ENCODE peak calls at places on chromosomes 5 and 9, in five cellular contexts. One of them, this sample, is unnamed.
A peak's percentile ranks its signal among the peaks of the same experiment; 100 is the strongest.

GRCh38 chr5:112036206-112036605 is 279.2 kb upstream of the NREP start:
- DNase-seq in lower lobe of right lung: no peak
- DNase-seq in OCI-LY7: no peak
- DNase-seq in CD4-positive, alpha-beta memory T cell: no peak
- DNase-seq in Peyer's patch: no peak
- DNase-seq in this sample: no peak

GRCh38 chr9:131483319-131484050 is 19.2 kb upstream of the POMT1 start:
- DNase-seq in Peyer's patch: no peak
- DNase-seq in OCI-LY7: no peak
- DNase-seq in CD4-positive, alpha-beta memory T cell: no peak
- DNase-seq in lower lobe of right lung: peak; percentile 23
- DNase-seq in this sample: no peak

GRCh38 chr5:36323926-36324781 is 22.5 kb upstream of the RANBP3L start:
- DNase-seq in OCI-LY7: no peak
- DNase-seq in Peyer's patch: no peak
- DNase-seq in CD4-positive, alpha-beta memory T cell: no peak
- DNase-seq in lower lobe of right lung: peak; percentile 44
- DNase-seq in this sample: no peak

GRCh38 chr9:1210954-1211353 is 160.8 kb downstream of the DMRT2 start:
- DNase-seq in Peyer's patch: no peak
- DNase-seq in OCI-LY7: no peak
- DNase-seq in lower lobe of right lung: no peak
- DNase-seq in CD4-positive, alpha-beta memory T cell: no peak
- DNase-seq in this sample: no peak

GRCh38 chr5:22899341-22899740 is 46.2 kb upstream of the CDH12 start:
- DNase-seq in Peyer's patch: no peak
- DNase-seq in CD4-positive, alpha-beta memory T cell: no peak
- DNase-seq in lower lobe of right lung: no peak
- DNase-seq in OCI-LY7: no peak
- DNase-seq in this sample: no peak

GRCh38 chr5:1001406-1002270 is 7.0 kb upstream of the NKD2 start:
- DNase-seq in Peyer's patch: peak; percentile 6
- DNase-seq in CD4-positive, alpha-beta memory T cell: no peak
- DNase-seq in OCI-LY7: no peak
- DNase-seq in lower lobe of right lung: peak; percentile 30
- DNase-seq in this sample: no peak

GRCh38 chr5:174363934-174364333 is 318.4 kb downstream of the NSG2 start:
- DNase-seq in Peyer's patch: no peak
- DNase-seq in lower lobe of right lung: no peak
- DNase-seq in CD4-positive, alpha-beta memory T cell: no peak
- DNase-seq in OCI-LY7: no peak
- DNase-seq in this sample: no peak

GRCh38 chr9:96168882-96169281 is 133.1 kb downstream of the HSD17B3 start:
- DNase-seq in lower lobe of right lung: no peak
- DNase-seq in OCI-LY7: no peak
- DNase-seq in Peyer's patch: no peak
- DNase-seq in CD4-positive, alpha-beta memory T cell: no peak
- DNase-seq in this sample: no peak

GRCh38 chr5:919356-920000 is 26.8 kb downstream of the TRIP13 start:
- DNase-seq in CD4-positive, alpha-beta memory T cell: no peak
- DNase-seq in OCI-LY7: no peak
- DNase-seq in lower lobe of right lung: no peak
- DNase-seq in Peyer's patch: no peak
- DNase-seq in this sample: no peak

GRCh38 chr9:120891255-120891954 is 14.4 kb upstream of the PHF19 start:
- DNase-seq in CD4-positive, alpha-beta memory T cell: peak; percentile 85
- DNase-seq in Peyer's patch: peak; percentile 69
- DNase-seq in OCI-LY7: peak; percentile 60
- DNase-seq in lower lobe of right lung: no peak
- DNase-seq in this sample: no peak

GRCh38 chr9:120890415-120891254 is 13.6 kb upstream of the PHF19 start:
- DNase-seq in lower lobe of right lung: no peak
- DNase-seq in OCI-LY7: no peak
- DNase-seq in Peyer's patch: no peak
- DNase-seq in CD4-positive, alpha-beta memory T cell: peak; percentile 76
- DNase-seq in this sample: no peak

GRCh38 chr9:120892177-120892747 is 15.3 kb upstream of the PHF19 start:
- DNase-seq in OCI-LY7: no peak
- DNase-seq in lower lobe of right lung: no peak
- DNase-seq in CD4-positive, alpha-beta memory T cell: peak; percentile 65
- DNase-seq in Peyer's patch: no peak
- DNase-seq in this sample: no peak

GRCh38 chr9:120888626-120889025 is 11.6 kb upstream of the PHF19 start:
- DNase-seq in Peyer's patch: no peak
- DNase-seq in OCI-LY7: no peak
- DNase-seq in CD4-positive, alpha-beta memory T cell: no peak
- DNase-seq in lower lobe of right lung: no peak
- DNase-seq in this sample: no peak

GRCh38 chr9:120889606-120890396 is 12.8 kb upstream of the PHF19 start:
- DNase-seq in OCI-LY7: no peak
- DNase-seq in Peyer's patch: no peak
- DNase-seq in CD4-positive, alpha-beta memory T cell: no peak
- DNase-seq in lower lobe of right lung: no peak
- DNase-seq in this sample: no peak
- H3K27ac ChIP-seq in OCI-LY7: peak overlapping the region; percentile 98
- H3K27ac ChIP-seq in Peyer's patch: peak overlapping the region; percentile 76
- H3K27ac ChIP-seq in CD4-positive, alpha-beta memory T cell: peak overlapping the region; percentile 76
- H3K27ac ChIP-seq in lower lobe of right lung: peak overlapping the region; percentile 59
- H3K27ac ChIP-seq in this sample: no peak overlapping the region

DNA sequence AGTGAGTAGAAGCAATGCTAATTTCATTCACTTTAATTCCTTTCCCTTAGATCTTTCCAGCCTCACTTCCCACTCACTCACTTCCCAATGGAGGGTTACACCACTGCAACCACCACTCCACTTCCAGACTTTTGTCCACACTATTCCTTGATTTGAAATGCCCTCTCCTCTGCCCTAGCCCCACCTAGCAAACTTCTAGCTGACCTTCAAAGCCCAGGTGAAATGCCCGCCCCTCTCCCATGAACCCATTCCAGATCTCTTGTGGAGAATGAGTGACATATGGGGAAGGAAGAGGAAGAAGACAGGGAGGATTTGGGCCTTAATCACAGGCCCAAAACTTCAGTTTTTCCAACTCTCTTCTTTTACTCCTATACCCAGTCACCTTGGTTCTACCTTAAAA is 37.1 kb downstream of the PFDN1 start:
- DNase-seq in OCI-LY7: no peak
- DNase-seq in CD4-positive, alpha-beta memory T cell: no peak
- DNase-seq in Peyer's patch: no peak
- DNase-seq in lower lobe of right lung: no peak
- DNase-seq in this sample: no peak
- H3K4me1 ChIP-seq in OCI-LY7: peaks cover 41% of the 10 kb centered on the region
- H3K4me1 ChIP-seq in CD4-positive, alpha-beta memory T cell: peaks cover 49% of the 10 kb centered on the region
- H3K4me1 ChIP-seq in Peyer's patch: peaks cover 34% of the 10 kb centered on the region
- H3K4me1 ChIP-seq in lower lobe of right lung: peaks cover 39% of the 10 kb centered on the region
- H3K4me1 ChIP-seq in this sample: peaks cover 10% of the 10 kb centered on the region

DNA sequence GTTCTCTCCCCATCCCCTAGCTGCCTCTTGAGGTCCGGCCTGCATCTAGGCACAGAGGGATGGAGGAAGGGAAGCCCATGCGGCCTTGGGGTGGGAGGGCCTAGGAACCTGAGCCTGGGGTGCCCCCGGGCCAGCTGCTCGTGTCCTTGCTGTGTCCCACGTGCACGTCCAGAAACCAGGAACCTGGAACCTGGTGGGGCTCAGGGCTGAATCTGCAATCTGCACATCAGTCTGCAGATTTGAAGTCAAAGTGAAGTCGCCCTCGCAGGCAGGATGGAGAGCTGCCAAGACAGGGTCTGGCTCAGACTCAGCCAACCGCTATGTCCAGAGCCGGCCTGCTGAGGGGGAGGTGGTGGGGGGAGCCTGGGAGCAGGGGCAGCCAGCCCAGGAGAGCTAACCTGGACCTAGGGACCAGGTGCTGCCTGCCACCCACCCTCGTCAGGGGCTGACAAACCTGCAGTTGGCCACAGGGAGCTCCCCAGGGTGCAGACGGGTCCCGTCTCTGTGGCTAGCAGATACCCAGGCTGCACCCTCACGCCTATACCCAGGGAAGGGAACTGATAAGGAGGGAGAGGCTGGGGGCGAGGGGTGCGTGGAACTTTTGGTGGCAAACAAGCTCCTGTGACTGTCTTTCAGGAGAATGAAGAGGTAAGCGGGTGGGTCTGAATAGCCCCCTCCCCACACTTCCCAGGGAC is 103.5 kb upstream of the SIMC1 start:
- DNase-seq in lower lobe of right lung: no peak
- DNase-seq in CD4-positive, alpha-beta memory T cell: no peak
- DNase-seq in Peyer's patch: no peak
- DNase-seq in OCI-LY7: no peak
- DNase-seq in this sample: peak; percentile 40
- H3K4me3 ChIP-seq in lower lobe of right lung: no peak overlapping the region
- H3K4me3 ChIP-seq in CD4-positive, alpha-beta memory T cell: no peak overlapping the region
- H3K4me3 ChIP-seq in Peyer's patch: no peak overlapping the region
- H3K4me3 ChIP-seq in OCI-LY7: no peak overlapping the region
- H3K4me3 ChIP-seq in this sample: no peak overlapping the region

DNA sequence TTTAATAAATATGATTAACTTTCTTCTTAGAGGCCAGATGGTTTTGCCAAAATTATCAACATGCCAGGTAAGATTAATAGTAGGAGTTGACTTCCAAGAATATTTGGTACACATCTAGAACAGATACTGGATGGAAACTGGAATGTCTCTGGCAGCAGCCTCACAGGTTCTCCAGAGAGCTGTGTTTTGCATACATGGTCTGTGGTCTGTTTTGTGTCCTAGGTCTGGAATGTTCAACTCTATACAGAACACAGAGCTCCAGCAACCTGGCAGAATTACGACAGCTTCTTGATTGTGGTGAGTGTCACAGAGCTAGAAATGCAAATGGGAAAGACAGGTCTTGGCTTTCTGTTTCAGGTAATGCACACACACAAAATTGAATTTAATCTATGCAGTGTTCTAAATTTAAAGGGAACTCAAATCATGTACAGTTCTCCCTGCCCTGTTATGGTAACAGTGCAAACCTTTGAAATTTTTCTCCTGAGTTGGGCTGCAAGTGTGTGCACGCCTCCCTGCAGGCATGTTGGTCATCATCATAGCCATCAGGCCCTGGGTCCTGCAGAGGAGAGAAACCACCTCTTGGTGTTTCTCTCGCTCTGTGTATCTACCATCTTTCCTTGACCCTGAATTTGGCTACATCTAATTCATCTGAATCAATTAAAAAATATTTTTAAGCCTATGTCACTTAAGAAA is 58.3 kb downstream of the PIK3R1 start:
- DNase-seq in CD4-positive, alpha-beta memory T cell: no peak
- DNase-seq in Peyer's patch: no peak
- DNase-seq in lower lobe of right lung: no peak
- DNase-seq in OCI-LY7: no peak
- DNase-seq in this sample: no peak
- H3K27ac ChIP-seq in CD4-positive, alpha-beta memory T cell: peak overlapping the region; percentile 57
- H3K27ac ChIP-seq in Peyer's patch: no peak overlapping the region
- H3K27ac ChIP-seq in lower lobe of right lung: no peak overlapping the region
- H3K27ac ChIP-seq in OCI-LY7: no peak overlapping the region
- H3K27ac ChIP-seq in this sample: no peak overlapping the region

DNA sequence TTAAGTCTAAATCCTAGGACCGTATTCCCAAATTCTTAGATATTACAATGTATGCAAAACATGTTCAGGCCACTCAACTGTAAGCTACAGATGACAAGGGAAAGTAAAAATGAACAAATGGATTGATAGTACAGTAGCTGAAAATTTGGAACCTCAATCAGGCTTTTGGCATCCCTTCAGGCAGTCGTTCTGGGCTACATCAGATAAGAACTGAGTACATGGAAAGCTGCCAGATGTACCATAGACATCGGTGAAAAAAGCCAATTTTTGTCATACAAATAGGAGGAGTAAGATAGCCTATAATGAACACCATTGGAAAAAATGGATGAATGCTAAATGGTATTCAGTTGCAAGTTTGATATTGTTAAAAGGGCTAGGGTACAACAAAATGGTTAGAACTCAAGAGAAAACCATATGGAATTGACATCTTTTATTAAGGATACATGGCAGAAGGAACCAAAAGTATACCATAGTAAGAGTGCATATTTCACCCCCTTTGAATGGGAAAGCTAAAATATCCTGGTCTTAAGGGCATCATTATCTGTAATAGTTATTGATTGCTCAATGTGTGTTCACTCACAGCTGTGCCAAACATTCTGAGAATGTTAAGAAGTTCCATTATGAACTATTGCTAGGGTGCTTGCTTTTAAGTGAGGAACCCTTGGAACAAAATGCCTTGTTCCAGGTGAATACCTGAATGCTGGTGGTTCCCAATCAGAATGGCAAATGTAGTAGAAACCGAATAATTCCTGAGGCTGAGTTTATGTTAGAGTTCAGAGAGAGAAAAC is 86.4 kb downstream of the NR3C1 start:
- DNase-seq in CD4-positive, alpha-beta memory T cell: no peak
- DNase-seq in Peyer's patch: no peak
- DNase-seq in OCI-LY7: no peak
- DNase-seq in lower lobe of right lung: no peak
- DNase-seq in this sample: no peak
- H3K4me1 ChIP-seq in CD4-positive, alpha-beta memory T cell: peaks cover 30% of the 10 kb centered on the region
- H3K4me1 ChIP-seq in Peyer's patch: no peaks in the 10 kb centered on the region
- H3K4me1 ChIP-seq in OCI-LY7: peaks cover 18% of the 10 kb centered on the region
- H3K4me1 ChIP-seq in lower lobe of right lung: peaks cover 75% of the 10 kb centered on the region
- H3K4me1 ChIP-seq in this sample: peaks cover 90% of the 10 kb centered on the region

This sample was measured in Karpas-422.